ENCODE peak calls at places on chromosome 1, in ten cellular contexts. R, S, J, W, T, F, O, B, Y and C are unnamed samples.

GRCh38 chr1:228989992-228990827 is 254.9 kb downstream of the RHOU start:
- DNase-seq in R (no peak), S (no peak), J (peak), W (no peak), T (peak), F (no peak), O (peak), B (no peak), Y (peak), C (no peak)

GRCh38 chr1:207329469-207329868 is 8.0 kb downstream of the CD55 start:
- DNase-seq in R (no peak), S (no peak), J (no peak), W (no peak), T (no peak), F (no peak), O (no peak), B (no peak), Y (no peak), C (no peak)

GRCh38 chr1:113675299-113675698 is 84.0 kb downstream of the PHTF1 start:
- DNase-seq in R (no peak), S (peak), J (no peak), W (no peak), T (no peak), F (no peak), O (no peak), B (no peak), Y (no peak), C (no peak)

GRCh38 chr1:40299366-40300248 is 17.5 kb downstream of the COL9A2 start:
- DNase-seq in R (no peak), S (peak), J (no peak), W (no peak), T (no peak), F (peak), O (no peak), B (no peak), Y (no peak), C (no peak)

GRCh38 chr1:172897738-172898137 is 153.0 kb downstream of the TNFSF18 start:
- DNase-seq in R (no peak), S (peak), J (no peak), W (no peak), T (no peak), F (peak), O (no peak), B (no peak), Y (no peak), C (no peak)

GRCh38 chr1:66335859-66336640 is 197.9 kb upstream of the SGIP1 start:
- DNase-seq in R (peak), S (peak), J (no peak), W (peak), T (peak), F (peak), O (no peak), B (no peak), Y (peak), C (peak)

GRCh38 chr1:93615201-93616150 is 66.2 kb downstream of the BCAR3 start:
- DNase-seq in R (peak), S (peak), J (no peak), W (no peak), T (no peak), F (peak), O (no peak), B (peak), Y (no peak), C (peak)

GRCh38 chr1:204829133-204829532 is 41.5 kb upstream of the NFASC start:
- DNase-seq in R (no peak), S (no peak), J (no peak), W (no peak), T (peak), F (no peak), O (peak), B (no peak), Y (no peak), C (no peak)

GRCh38 chr1:115976900-115977480 is 677 bp downstream of the SLC22A15 start:
- DNase-seq in R (no peak), S (no peak), J (no peak), W (no peak), T (no peak), F (no peak), O (peak), B (no peak), Y (no peak), C (no peak)

GRCh38 chr1:89965203-89965900 is 29.6 kb upstream of the ZNF326 start:
- DNase-seq in R (no peak), S (no peak), J (no peak), W (no peak), T (no peak), F (no peak), O (peak), B (no peak), Y (no peak), C (no peak)

GRCh38 chr1:186960866-186961265 is 132.1 kb downstream of the PLA2G4A start:
- DNase-seq in R (no peak), S (peak), J (no peak), W (no peak), T (no peak), F (no peak), O (no peak), B (no peak), Y (no peak), C (no peak)

GRCh38 chr1:204102029-204102611 is 29.2 kb downstream of the SOX13 start:
- DNase-seq in R (no peak), S (no peak), J (no peak), W (no peak), T (no peak), F (no peak), O (no peak), B (no peak), Y (no peak), C (peak)